ENCODE peak calls at places on chromosomes 13 and 19, in six cellular contexts. One of them, this sample, is unnamed.

GRCh38 chr19:11224429-11224828 is 15.0 kb upstream of the ANGPTL8 start:
- DNase-seq in aorta: no peak
- DNase-seq in cardiac muscle cell: no peak
- DNase-seq in tibial nerve: no peak
- DNase-seq in trophoblast cell: no peak
- DNase-seq in heart left ventricle: no peak
- DNase-seq in this sample: no peak

GRCh38 chr13:73891805-73892204 is 242.4 kb downstream of the KLF12 start:
- DNase-seq in aorta: no peak
- DNase-seq in cardiac muscle cell: no peak
- DNase-seq in tibial nerve: no peak
- DNase-seq in trophoblast cell: no peak
- DNase-seq in heart left ventricle: no peak
- DNase-seq in this sample: no peak

GRCh38 chr19:13068064-13068807 is 34.4 kb downstream of the LYL1 start:
- DNase-seq in aorta: no peak
- DNase-seq in cardiac muscle cell: no peak
- DNase-seq in tibial nerve: no peak
- DNase-seq in trophoblast cell: no peak
- DNase-seq in heart left ventricle: no peak
- DNase-seq in this sample: peak; percentile 59

GRCh38 chr13:28002886-28003698 is 14.6 kb upstream of the URAD start:
- DNase-seq in aorta: no peak
- DNase-seq in cardiac muscle cell: no peak
- DNase-seq in tibial nerve: no peak
- DNase-seq in trophoblast cell: peak; percentile 91
- DNase-seq in heart left ventricle: no peak
- DNase-seq in this sample: no peak

GRCh38 chr19:2567580-2567979 is 91.7 kb downstream of the GADD45B start:
- DNase-seq in aorta: peak; percentile 92
- DNase-seq in cardiac muscle cell: no peak
- DNase-seq in tibial nerve: no peak
- DNase-seq in trophoblast cell: peak; percentile 20
- DNase-seq in heart left ventricle: peak; percentile 84
- DNase-seq in this sample: no peak

GRCh38 chr13:112892759-112893569 is 76.0 kb upstream of the MCF2L start:
- DNase-seq in aorta: peak; percentile 41
- DNase-seq in cardiac muscle cell: no peak
- DNase-seq in tibial nerve: no peak
- DNase-seq in trophoblast cell: no peak
- DNase-seq in heart left ventricle: no peak
- DNase-seq in this sample: no peak

GRCh38 chr13:35514166-35514565 is 37.7 kb upstream of the MAB21L1 start:
- DNase-seq in aorta: no peak
- DNase-seq in cardiac muscle cell: no peak
- DNase-seq in tibial nerve: no peak
- DNase-seq in trophoblast cell: no peak
- DNase-seq in heart left ventricle: no peak
- DNase-seq in this sample: no peak

GRCh38 chr19:55172741-55173140 is 6.3 kb upstream of the DNAAF3 start:
- DNase-seq in aorta: no peak
- DNase-seq in cardiac muscle cell: no peak
- DNase-seq in tibial nerve: no peak
- DNase-seq in trophoblast cell: peak; percentile 19
- DNase-seq in heart left ventricle: no peak
- DNase-seq in this sample: no peak

GRCh38 chr19:38731654-38732301 is 12.5 kb downstream of the CAPN12 start:
- DNase-seq in aorta: peak; percentile 35
- DNase-seq in cardiac muscle cell: no peak
- DNase-seq in tibial nerve: no peak
- DNase-seq in trophoblast cell: peak; percentile 24
- DNase-seq in heart left ventricle: peak; percentile 26
- DNase-seq in this sample: peak; percentile 19

GRCh38 chr13:46143239-46143701 is 38.4 kb upstream of the CPB2 start:
- DNase-seq in aorta: no peak
- DNase-seq in cardiac muscle cell: no peak
- DNase-seq in tibial nerve: no peak
- DNase-seq in trophoblast cell: no peak
- DNase-seq in heart left ventricle: no peak
- DNase-seq in this sample: no peak

GRCh38 chr19:17035842-17036424 is 9.3 kb upstream of the CPAMD8 start:
- DNase-seq in aorta: peak; percentile 83
- DNase-seq in cardiac muscle cell: no peak
- DNase-seq in tibial nerve: no peak
- DNase-seq in trophoblast cell: peak; percentile 22
- DNase-seq in heart left ventricle: peak; percentile 51
- DNase-seq in this sample: no peak

GRCh38 chr13:21696865-21697448 is 26.1 kb downstream of the FGF9 start:
- DNase-seq in aorta: no peak
- DNase-seq in cardiac muscle cell: no peak
- DNase-seq in tibial nerve: no peak
- DNase-seq in trophoblast cell: peak; percentile 46
- DNase-seq in heart left ventricle: no peak
- DNase-seq in this sample: no peak

GRCh38 chr13:41370736-41371135 is 59.7 kb downstream of the NAA16 start:
- DNase-seq in aorta: no peak
- DNase-seq in cardiac muscle cell: no peak
- DNase-seq in tibial nerve: no peak
- DNase-seq in trophoblast cell: no peak
- DNase-seq in heart left ventricle: no peak
- DNase-seq in this sample: no peak

GRCh38 chr13:37070956-37071355 is 11.5 kb upstream of the SUPT20H start:
- DNase-seq in aorta: no peak
- DNase-seq in cardiac muscle cell: no peak
- DNase-seq in tibial nerve: no peak
- DNase-seq in trophoblast cell: no peak
- DNase-seq in heart left ventricle: no peak
- DNase-seq in this sample: no peak

GRCh38 chr13:109787135-109787954 is 962 bp upstream of the IRS2 start:
- DNase-seq in aorta: no peak
- DNase-seq in cardiac muscle cell: peak; percentile 77
- DNase-seq in tibial nerve: no peak
- DNase-seq in trophoblast cell: peak; percentile 56
- DNase-seq in heart left ventricle: peak; percentile 55
- DNase-seq in this sample: peak; percentile 43

GRCh38 chr19:52664461-52664860 is 26.3 kb upstream of the ZNF83 start:
- DNase-seq in aorta: no peak
- DNase-seq in cardiac muscle cell: no peak
- DNase-seq in tibial nerve: no peak
- DNase-seq in trophoblast cell: no peak
- DNase-seq in heart left ventricle: no peak
- DNase-seq in this sample: no peak

GRCh38 chr19:40623403-40624239 is 22.5 kb downstream of the LTBP4 start:
- DNase-seq in aorta: no peak
- DNase-seq in cardiac muscle cell: peak; percentile 45
- DNase-seq in tibial nerve: no peak
- DNase-seq in trophoblast cell: peak; percentile 80
- DNase-seq in heart left ventricle: peak; percentile 41
- DNase-seq in this sample: peak; percentile 41

DNA sequence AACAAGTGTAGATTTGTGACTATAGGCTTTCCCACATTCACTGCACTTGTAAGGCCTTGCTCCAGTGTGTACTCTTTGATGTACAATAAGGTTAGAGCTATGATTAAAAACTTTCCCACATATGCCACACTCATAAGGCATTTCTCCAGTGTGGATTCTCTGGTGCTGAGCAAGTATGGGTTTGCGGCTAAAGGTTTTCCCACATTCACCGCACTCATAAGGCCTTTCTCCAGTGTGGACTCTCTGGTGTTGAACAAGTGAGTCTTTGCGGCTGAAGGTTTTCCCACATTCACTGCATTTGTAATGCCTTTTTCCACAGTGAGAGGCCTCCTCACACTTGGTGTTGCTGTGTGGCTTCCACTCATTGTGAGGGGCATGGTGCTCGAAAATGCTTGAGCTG is 3.7 kb downstream of the ZNF772 start:
- DNase-seq in aorta: no peak
- DNase-seq in cardiac muscle cell: no peak
- DNase-seq in tibial nerve: no peak
- DNase-seq in trophoblast cell: no peak
- DNase-seq in heart left ventricle: no peak
- DNase-seq in this sample: no peak
- H3K36me3 ChIP-seq in aorta: peaks cover 20% of the 10 kb centered on the region
- H3K36me3 ChIP-seq in cardiac muscle cell: peaks cover 23% of the 10 kb centered on the region
- H3K36me3 ChIP-seq in tibial nerve: peaks cover 15% of the 10 kb centered on the region
- H3K36me3 ChIP-seq in trophoblast cell: peaks cover 22% of the 10 kb centered on the region
- H3K36me3 ChIP-seq in heart left ventricle: peaks cover 29% of the 10 kb centered on the region
- H3K36me3 ChIP-seq in this sample: no peaks in the 10 kb centered on the region

DNA sequence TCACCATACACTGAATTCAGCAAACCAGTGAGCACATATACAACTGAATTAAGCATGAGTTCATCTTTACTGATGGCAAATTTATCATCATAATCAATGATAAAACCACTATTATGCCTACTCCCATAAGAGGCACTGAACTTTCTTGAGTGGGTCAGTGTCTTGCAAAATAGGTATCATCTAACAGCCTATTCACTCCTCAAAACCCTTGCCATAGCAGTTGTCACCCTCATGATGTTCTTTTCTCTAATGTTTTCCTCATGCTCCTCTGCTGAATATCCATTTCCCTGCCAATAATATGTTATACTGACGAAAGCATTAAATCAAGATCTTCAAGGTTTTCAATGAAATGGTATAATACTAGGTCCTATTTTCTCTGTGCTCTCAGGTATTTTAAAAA is 5.6 kb downstream of the ARGLU1 start:
- DNase-seq in aorta: no peak
- DNase-seq in cardiac muscle cell: no peak
- DNase-seq in tibial nerve: no peak
- DNase-seq in trophoblast cell: no peak
- DNase-seq in heart left ventricle: no peak
- DNase-seq in this sample: no peak
- H3K4me3 ChIP-seq in aorta: no peak overlapping the region
- H3K4me3 ChIP-seq in cardiac muscle cell: no peak overlapping the region
- H3K4me3 ChIP-seq in tibial nerve: no peak overlapping the region
- H3K4me3 ChIP-seq in trophoblast cell: no peak overlapping the region
- H3K4me3 ChIP-seq in heart left ventricle: no peak overlapping the region
- H3K4me3 ChIP-seq in this sample: no peak overlapping the region

GRCh38 chr19:36236304-36236945 is 21.5 kb downstream of the ZNF146 start:
- DNase-seq in aorta: no peak
- DNase-seq in cardiac muscle cell: no peak
- DNase-seq in tibial nerve: no peak
- DNase-seq in trophoblast cell: no peak
- DNase-seq in heart left ventricle: no peak
- DNase-seq in this sample: no peak
- H3K36me3 ChIP-seq in aorta: peaks cover 19% of the 10 kb centered on the region
- H3K36me3 ChIP-seq in cardiac muscle cell: peaks cover 34% of the 10 kb centered on the region
- H3K36me3 ChIP-seq in tibial nerve: peaks cover 47% of the 10 kb centered on the region
- H3K36me3 ChIP-seq in trophoblast cell: peaks cover 19% of the 10 kb centered on the region
- H3K36me3 ChIP-seq in heart left ventricle: peaks cover 42% of the 10 kb centered on the region
- H3K36me3 ChIP-seq in this sample: no peaks in the 10 kb centered on the region

GRCh38 chr13:66618702-66619101 is 611.4 kb downstream of the PCDH9 start:
- DNase-seq in aorta: no peak
- DNase-seq in cardiac muscle cell: peak; percentile 10
- DNase-seq in tibial nerve: no peak
- DNase-seq in trophoblast cell: peak; percentile 17
- DNase-seq in heart left ventricle: no peak
- DNase-seq in this sample: no peak

GRCh38 chr13:66617786-66618185 is 612.4 kb downstream of the PCDH9 start:
- DNase-seq in aorta: no peak
- DNase-seq in cardiac muscle cell: no peak
- DNase-seq in tibial nerve: no peak
- DNase-seq in trophoblast cell: no peak
- DNase-seq in heart left ventricle: no peak
- DNase-seq in this sample: no peak

GRCh38 chr13:66612983-66613382 is 617.2 kb downstream of the PCDH9 start:
- DNase-seq in aorta: no peak
- DNase-seq in cardiac muscle cell: no peak
- DNase-seq in tibial nerve: no peak
- DNase-seq in trophoblast cell: no peak
- DNase-seq in heart left ventricle: no peak
- DNase-seq in this sample: no peak
- H3K4me3 ChIP-seq in aorta: no peak overlapping the region
- H3K4me3 ChIP-seq in cardiac muscle cell: no peak overlapping the region
- H3K4me3 ChIP-seq in tibial nerve: no peak overlapping the region
- H3K4me3 ChIP-seq in trophoblast cell: no peak overlapping the region
- H3K4me3 ChIP-seq in heart left ventricle: no peak overlapping the region
- H3K4me3 ChIP-seq in this sample: no peak overlapping the region

GRCh38 chr13:30654430-30654829 is 36.7 kb downstream of the USPL1 start:
- DNase-seq in aorta: no peak
- DNase-seq in cardiac muscle cell: no peak
- DNase-seq in tibial nerve: no peak
- DNase-seq in trophoblast cell: no peak
- DNase-seq in heart left ventricle: no peak
- DNase-seq in this sample: no peak
- H3K36me3 ChIP-seq in aorta: peaks cover 3% of the 10 kb centered on the region
- H3K36me3 ChIP-seq in cardiac muscle cell: peaks cover 16% of the 10 kb centered on the region
- H3K36me3 ChIP-seq in tibial nerve: peaks cover 11% of the 10 kb centered on the region
- H3K36me3 ChIP-seq in trophoblast cell: peaks cover 9% of the 10 kb centered on the region
- H3K36me3 ChIP-seq in heart left ventricle: peaks cover 12% of the 10 kb centered on the region
- H3K36me3 ChIP-seq in this sample: no peaks in the 10 kb centered on the region